ENCODE peak calls at places on chromosome 1, in eight cellular contexts. One of them, this sample, is unnamed.
A peak's percentile ranks its signal among the peaks of the same experiment; 100 is the strongest.

GRCh38 chr1:175890958-175891357 is 147.6 kb upstream of the TNR start:
- DNase-seq in cardiac muscle cell: no peak
- DNase-seq in CD8-positive, alpha-beta T cell: no peak
- DNase-seq in lower lobe of right lung: no peak
- DNase-seq in fibroblast of lung: no peak
- DNase-seq in brain microvascular endothelial cell: no peak
- DNase-seq in body of pancreas: no peak
- DNase-seq in Peyer's patch: no peak
- DNase-seq in this sample: no peak

GRCh38 chr1:17403081-17403480 is 31.1 kb downstream of the PADI6 start:
- DNase-seq in cardiac muscle cell: no peak
- DNase-seq in CD8-positive, alpha-beta T cell: no peak
- DNase-seq in lower lobe of right lung: no peak
- DNase-seq in fibroblast of lung: no peak
- DNase-seq in brain microvascular endothelial cell: no peak
- DNase-seq in body of pancreas: no peak
- DNase-seq in Peyer's patch: no peak
- DNase-seq in this sample: no peak

GRCh38 chr1:15326691-15327530 is 79.9 kb downstream of the FHAD1 start:
- DNase-seq in cardiac muscle cell: no peak
- DNase-seq in CD8-positive, alpha-beta T cell: no peak
- DNase-seq in lower lobe of right lung: no peak
- DNase-seq in fibroblast of lung: peak; percentile 27
- DNase-seq in brain microvascular endothelial cell: no peak
- DNase-seq in body of pancreas: peak; percentile 44
- DNase-seq in Peyer's patch: no peak
- DNase-seq in this sample: no peak

GRCh38 chr1:16922466-16922865 is 735 bp downstream of the CROCC start:
- DNase-seq in cardiac muscle cell: no peak
- DNase-seq in CD8-positive, alpha-beta T cell: no peak
- DNase-seq in lower lobe of right lung: peak; percentile 25
- DNase-seq in fibroblast of lung: no peak
- DNase-seq in brain microvascular endothelial cell: no peak
- DNase-seq in body of pancreas: no peak
- DNase-seq in Peyer's patch: no peak
- DNase-seq in this sample: no peak

GRCh38 chr1:78101514-78101913 is 55.7 kb downstream of the GIPC2 start:
- DNase-seq in cardiac muscle cell: peak; percentile 10
- DNase-seq in CD8-positive, alpha-beta T cell: no peak
- DNase-seq in lower lobe of right lung: no peak
- DNase-seq in fibroblast of lung: peak; percentile 93
- DNase-seq in brain microvascular endothelial cell: peak; percentile 94
- DNase-seq in body of pancreas: peak; percentile 76
- DNase-seq in Peyer's patch: no peak
- DNase-seq in this sample: no peak

GRCh38 chr1:195954848-195955247 is 653.4 kb downstream of the KCNT2 start:
- DNase-seq in cardiac muscle cell: peak; percentile 56
- DNase-seq in CD8-positive, alpha-beta T cell: no peak
- DNase-seq in lower lobe of right lung: no peak
- DNase-seq in fibroblast of lung: peak; percentile 9
- DNase-seq in brain microvascular endothelial cell: no peak
- DNase-seq in body of pancreas: no peak
- DNase-seq in Peyer's patch: no peak
- DNase-seq in this sample: no peak

GRCh38 chr1:229109320-229109761 is 161.6 kb upstream of the RAB4A start:
- DNase-seq in cardiac muscle cell: no peak
- DNase-seq in CD8-positive, alpha-beta T cell: no peak
- DNase-seq in lower lobe of right lung: no peak
- DNase-seq in fibroblast of lung: no peak
- DNase-seq in brain microvascular endothelial cell: no peak
- DNase-seq in body of pancreas: no peak
- DNase-seq in Peyer's patch: peak; percentile 44
- DNase-seq in this sample: no peak

GRCh38 chr1:10626011-10626731 is 151.4 kb downstream of the PEX14 start:
- DNase-seq in cardiac muscle cell: no peak
- DNase-seq in CD8-positive, alpha-beta T cell: no peak
- DNase-seq in lower lobe of right lung: no peak
- DNase-seq in fibroblast of lung: no peak
- DNase-seq in brain microvascular endothelial cell: no peak
- DNase-seq in body of pancreas: no peak
- DNase-seq in Peyer's patch: no peak
- DNase-seq in this sample: no peak

GRCh38 chr1:235946570-235946981 is 79.9 kb upstream of the LYST start:
- DNase-seq in cardiac muscle cell: no peak
- DNase-seq in CD8-positive, alpha-beta T cell: no peak
- DNase-seq in lower lobe of right lung: no peak
- DNase-seq in fibroblast of lung: peak; percentile 86
- DNase-seq in brain microvascular endothelial cell: peak; percentile 74
- DNase-seq in body of pancreas: no peak
- DNase-seq in Peyer's patch: no peak
- DNase-seq in this sample: no peak

GRCh38 chr1:179951383-179952144 is 3.0 kb upstream of the CEP350 start:
- DNase-seq in cardiac muscle cell: no peak
- DNase-seq in CD8-positive, alpha-beta T cell: no peak
- DNase-seq in lower lobe of right lung: no peak
- DNase-seq in fibroblast of lung: no peak
- DNase-seq in brain microvascular endothelial cell: no peak
- DNase-seq in body of pancreas: no peak
- DNase-seq in Peyer's patch: no peak
- DNase-seq in this sample: no peak
- H3K4me3 ChIP-seq in cardiac muscle cell: no peak overlapping the region
- H3K4me3 ChIP-seq in CD8-positive, alpha-beta T cell: no peak overlapping the region
- H3K4me3 ChIP-seq in lower lobe of right lung: no peak overlapping the region
- H3K4me3 ChIP-seq in fibroblast of lung: no peak overlapping the region
- H3K4me3 ChIP-seq in brain microvascular endothelial cell: no peak overlapping the region
- H3K4me3 ChIP-seq in body of pancreas: no peak overlapping the region
- H3K4me3 ChIP-seq in Peyer's patch: no peak overlapping the region
- H3K4me3 ChIP-seq in this sample: no peak overlapping the region

GRCh38 chr1:227768640-227769039 is 33.4 kb downstream of the SNAP47 start:
- DNase-seq in cardiac muscle cell: no peak
- DNase-seq in CD8-positive, alpha-beta T cell: no peak
- DNase-seq in lower lobe of right lung: no peak
- DNase-seq in fibroblast of lung: no peak
- DNase-seq in brain microvascular endothelial cell: no peak
- DNase-seq in body of pancreas: no peak
- DNase-seq in Peyer's patch: no peak
- DNase-seq in this sample: no peak

GRCh38 chr1:227766015-227766634 is 30.9 kb downstream of the SNAP47 start:
- DNase-seq in cardiac muscle cell: no peak
- DNase-seq in CD8-positive, alpha-beta T cell: peak; percentile 81
- DNase-seq in lower lobe of right lung: peak; percentile 38
- DNase-seq in fibroblast of lung: no peak
- DNase-seq in brain microvascular endothelial cell: no peak
- DNase-seq in body of pancreas: peak; percentile 65
- DNase-seq in Peyer's patch: peak; percentile 88
- DNase-seq in this sample: peak; percentile 79

GRCh38 chr1:227767401-227768396 is 32.5 kb downstream of the SNAP47 start:
- DNase-seq in cardiac muscle cell: no peak
- DNase-seq in CD8-positive, alpha-beta T cell: no peak
- DNase-seq in lower lobe of right lung: no peak
- DNase-seq in fibroblast of lung: no peak
- DNase-seq in brain microvascular endothelial cell: no peak
- DNase-seq in body of pancreas: no peak
- DNase-seq in Peyer's patch: no peak
- DNase-seq in this sample: no peak

GRCh38 chr1:227765261-227766014 is 30.2 kb downstream of the SNAP47 start:
- DNase-seq in cardiac muscle cell: no peak
- DNase-seq in CD8-positive, alpha-beta T cell: no peak
- DNase-seq in lower lobe of right lung: peak; percentile 27
- DNase-seq in fibroblast of lung: no peak
- DNase-seq in brain microvascular endothelial cell: no peak
- DNase-seq in body of pancreas: no peak
- DNase-seq in Peyer's patch: no peak
- DNase-seq in this sample: no peak

DNA sequence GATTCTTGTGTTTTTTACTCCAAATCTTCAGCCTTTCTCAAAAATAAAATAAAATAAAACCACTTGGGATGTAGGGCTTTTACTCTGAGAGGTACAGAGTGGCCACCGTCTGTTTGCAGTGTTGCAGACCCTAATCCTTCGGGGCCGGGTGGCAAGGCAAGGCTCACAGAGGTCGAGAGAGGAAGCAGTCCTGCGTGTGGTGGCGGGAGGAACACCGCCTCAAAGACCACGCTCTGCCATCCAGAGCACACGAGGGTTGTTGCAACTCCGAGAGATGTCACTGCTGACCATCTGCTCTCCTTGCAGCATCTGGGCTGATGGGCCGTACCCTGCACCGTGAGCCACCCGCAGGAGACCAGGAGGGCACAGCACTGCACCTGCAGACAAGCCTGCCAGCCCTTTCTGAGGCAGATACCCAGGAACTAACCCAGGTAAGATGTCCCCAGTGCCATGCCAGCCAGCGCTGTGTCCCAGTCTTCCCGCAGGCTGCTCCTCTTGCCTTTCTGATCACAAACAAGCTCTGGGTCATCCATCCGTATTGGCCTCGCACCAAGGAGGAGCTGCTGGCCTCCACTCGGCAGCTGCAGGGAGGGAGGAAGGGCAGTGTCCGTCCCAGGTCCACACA is 31.5 kb downstream of the SNAP47 start:
- DNase-seq in cardiac muscle cell: no peak
- DNase-seq in CD8-positive, alpha-beta T cell: no peak
- DNase-seq in lower lobe of right lung: no peak
- DNase-seq in fibroblast of lung: no peak
- DNase-seq in brain microvascular endothelial cell: no peak
- DNase-seq in body of pancreas: no peak
- DNase-seq in Peyer's patch: no peak
- DNase-seq in this sample: no peak
- H3K36me3 ChIP-seq in cardiac muscle cell: peaks cover 17% of the 10 kb centered on the region
- H3K36me3 ChIP-seq in CD8-positive, alpha-beta T cell: peaks cover 6% of the 10 kb centered on the region
- H3K36me3 ChIP-seq in lower lobe of right lung: peaks cover 45% of the 10 kb centered on the region
- H3K36me3 ChIP-seq in fibroblast of lung: peaks cover 13% of the 10 kb centered on the region
- H3K36me3 ChIP-seq in brain microvascular endothelial cell: peaks cover 29% of the 10 kb centered on the region
- H3K36me3 ChIP-seq in body of pancreas: no peaks in the 10 kb centered on the region
- H3K36me3 ChIP-seq in Peyer's patch: no peaks in the 10 kb centered on the region
- H3K36me3 ChIP-seq in this sample: no peaks in the 10 kb centered on the region

DNA sequence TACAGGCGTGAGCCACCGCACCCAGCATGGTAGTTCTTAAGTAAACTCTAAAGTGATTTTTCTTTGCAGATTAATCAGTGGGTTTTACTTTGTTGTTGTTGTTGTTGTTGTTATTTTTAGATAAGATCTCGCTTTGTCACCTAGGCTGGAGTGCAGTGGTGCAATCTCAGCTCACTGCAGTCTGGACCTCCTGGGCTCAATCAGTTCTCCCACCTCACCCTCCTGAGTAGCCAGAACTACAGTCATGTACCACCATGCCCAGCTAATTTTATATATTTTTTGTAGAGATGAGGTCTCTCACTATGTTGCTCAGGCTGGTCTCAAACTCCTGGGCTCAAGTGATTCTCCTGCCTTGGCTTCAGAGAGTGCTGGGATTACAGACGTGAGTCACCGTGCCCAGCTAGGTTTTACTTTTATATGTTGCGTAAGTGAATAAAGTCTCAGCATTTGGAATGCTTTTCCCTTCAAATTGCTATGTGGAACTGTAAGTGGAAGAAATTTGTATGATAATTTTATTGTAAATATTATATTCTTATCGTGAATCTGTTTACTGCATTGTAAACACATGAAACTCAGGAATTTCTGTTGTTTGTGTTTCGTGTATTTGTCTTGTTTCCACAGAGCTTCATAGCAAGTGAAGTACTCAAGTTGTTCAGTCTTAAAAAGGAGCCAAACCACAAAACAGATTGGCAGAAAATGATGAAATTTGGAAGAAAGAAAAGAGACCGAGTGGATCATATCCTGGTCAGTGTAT is 56.2 kb upstream of the QSOX1 start:
- DNase-seq in cardiac muscle cell: no peak
- DNase-seq in CD8-positive, alpha-beta T cell: no peak
- DNase-seq in lower lobe of right lung: no peak
- DNase-seq in fibroblast of lung: peak; percentile 97
- DNase-seq in brain microvascular endothelial cell: peak; percentile 53
- DNase-seq in body of pancreas: no peak
- DNase-seq in Peyer's patch: no peak
- DNase-seq in this sample: no peak
- H3K27ac ChIP-seq in cardiac muscle cell: no peak overlapping the region
- H3K27ac ChIP-seq in CD8-positive, alpha-beta T cell: no peak overlapping the region
- H3K27ac ChIP-seq in lower lobe of right lung: peak overlapping the region; percentile 33
- H3K27ac ChIP-seq in fibroblast of lung: peak overlapping the region; percentile 65
- H3K27ac ChIP-seq in brain microvascular endothelial cell: peak overlapping the region; percentile 8
- H3K27ac ChIP-seq in body of pancreas: no peak overlapping the region
- H3K27ac ChIP-seq in Peyer's patch: peak overlapping the region; percentile 55
- H3K27ac ChIP-seq in this sample: no peak overlapping the region

GRCh38 chr1:21506804-21507203 is 2.4 kb upstream of the ALPL start:
- DNase-seq in cardiac muscle cell: no peak
- DNase-seq in CD8-positive, alpha-beta T cell: no peak
- DNase-seq in lower lobe of right lung: no peak
- DNase-seq in fibroblast of lung: no peak
- DNase-seq in brain microvascular endothelial cell: no peak
- DNase-seq in body of pancreas: no peak
- DNase-seq in Peyer's patch: no peak
- DNase-seq in this sample: no peak

GRCh38 chr1:21507511-21508270 is 1.5 kb upstream of the ALPL start:
- DNase-seq in cardiac muscle cell: no peak
- DNase-seq in CD8-positive, alpha-beta T cell: no peak
- DNase-seq in lower lobe of right lung: no peak
- DNase-seq in fibroblast of lung: no peak
- DNase-seq in brain microvascular endothelial cell: no peak
- DNase-seq in body of pancreas: no peak
- DNase-seq in Peyer's patch: no peak
- DNase-seq in this sample: no peak

GRCh38 chr1:21510113-21510493 is 880 bp downstream of the ALPL start:
- DNase-seq in cardiac muscle cell: no peak
- DNase-seq in CD8-positive, alpha-beta T cell: no peak
- DNase-seq in lower lobe of right lung: no peak
- DNase-seq in fibroblast of lung: no peak
- DNase-seq in brain microvascular endothelial cell: no peak
- DNase-seq in body of pancreas: no peak
- DNase-seq in Peyer's patch: no peak
- DNase-seq in this sample: no peak

GRCh38 chr1:21509351-21510112 is at the start of gene ALPL:
- DNase-seq in cardiac muscle cell: no peak
- DNase-seq in CD8-positive, alpha-beta T cell: no peak
- DNase-seq in lower lobe of right lung: peak; percentile 61
- DNase-seq in fibroblast of lung: no peak
- DNase-seq in brain microvascular endothelial cell: no peak
- DNase-seq in body of pancreas: no peak
- DNase-seq in Peyer's patch: no peak
- DNase-seq in this sample: no peak

DNA sequence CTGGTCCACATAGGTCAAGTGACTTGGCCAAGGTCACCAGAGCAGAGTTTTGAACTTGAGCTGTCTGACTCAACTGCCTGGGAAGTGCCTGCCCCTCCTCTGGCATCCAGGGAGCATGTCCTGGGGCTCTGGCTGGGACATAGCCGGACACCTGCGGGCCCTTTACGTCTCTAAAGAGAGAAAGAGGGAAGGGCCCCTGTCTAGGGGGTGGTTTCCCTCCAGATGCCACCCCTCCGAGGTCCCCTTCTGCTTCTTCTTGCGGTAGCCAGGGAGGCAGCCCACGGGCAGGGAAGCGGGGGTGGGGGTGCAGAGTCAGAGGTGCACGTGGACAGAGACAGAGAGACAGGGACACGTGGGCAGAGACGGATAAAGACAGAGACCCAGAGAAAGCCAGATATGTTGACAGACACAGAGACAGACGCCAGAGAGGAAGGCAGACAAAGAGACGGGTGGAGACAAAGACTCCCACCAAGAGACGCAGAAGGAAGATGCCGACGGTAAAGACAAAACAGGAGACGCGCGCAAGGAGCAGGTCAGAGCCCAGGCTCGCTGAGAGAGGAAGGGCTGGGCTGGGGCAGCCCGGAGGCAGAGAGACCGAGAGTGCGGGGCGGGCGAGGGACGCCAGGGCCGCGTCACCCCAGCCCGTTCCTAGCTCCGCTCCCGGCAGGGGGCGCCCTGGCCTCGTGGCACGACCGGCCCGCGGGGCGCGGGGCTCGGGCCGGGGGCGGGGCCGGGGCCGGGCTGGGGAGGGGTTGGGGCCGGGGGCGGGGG is 458 bp upstream of the ALPL start:
- DNase-seq in cardiac muscle cell: peak; percentile 91
- DNase-seq in CD8-positive, alpha-beta T cell: peak; percentile 64
- DNase-seq in lower lobe of right lung: peak; percentile 88
- DNase-seq in fibroblast of lung: peak; percentile 43
- DNase-seq in brain microvascular endothelial cell: no peak
- DNase-seq in body of pancreas: peak; percentile 71
- DNase-seq in Peyer's patch: peak; percentile 80
- DNase-seq in this sample: peak; percentile 58
- H3K4me3 ChIP-seq in cardiac muscle cell: peak overlapping the region; percentile 9
- H3K4me3 ChIP-seq in CD8-positive, alpha-beta T cell: peak overlapping the region; percentile 5
- H3K4me3 ChIP-seq in lower lobe of right lung: peak overlapping the region; percentile 55
- H3K4me3 ChIP-seq in fibroblast of lung: no peak overlapping the region
- H3K4me3 ChIP-seq in brain microvascular endothelial cell: peak overlapping the region; percentile 27
- H3K4me3 ChIP-seq in body of pancreas: no peak overlapping the region
- H3K4me3 ChIP-seq in Peyer's patch: peak overlapping the region; percentile 41
- H3K4me3 ChIP-seq in this sample: no peak overlapping the region

This sample was measured in CD8-positive, alpha-beta memory T cell.